ENCODE peak calls at places on chromosomes 5 and 9, in four cellular contexts. B is memory B cell, D is HT1080, C is T follicular helper cell. Z is an unnamed sample.

GRCh38 chr9:110996436-110997224 is 41.6 kb downstream of the LPAR1 start:
- DNase-seq in B (no peak), D (no peak), C (no peak), Z (no peak)

GRCh38 chr9:137615387-137615871 is 3.4 kb upstream of the EHMT1 start:
- DNase-seq in B (no peak), D (no peak), C (no peak), Z (no peak)

GRCh38 chr9:126474786-126475485 is 138.8 kb upstream of the LMX1B start:
- DNase-seq in B (no peak), D (peak), C (no peak), Z (peak)

GRCh38 chr5:25033658-25034057 is 388.9 kb upstream of the CDH10 start:
- DNase-seq in B (no peak), D (no peak), C (no peak), Z (no peak)

GRCh38 chr9:79689576-79689975 is 117.8 kb downstream of the TLE4 start:
- DNase-seq in B (no peak), D (no peak), C (no peak), Z (no peak)

GRCh38 chr5:75395277-75395676 is 58.3 kb downstream of the HMGCR start:
- DNase-seq in B (no peak), D (no peak), C (no peak), Z (no peak)

GRCh38 chr5:98109561-98110006 is 663.9 kb upstream of the RGMB start:
- DNase-seq in B (no peak), D (peak), C (no peak), Z (peak)

GRCh38 chr9:87685431-87685830 is 40.5 kb upstream of the CTSL start:
- DNase-seq in B (no peak), D (no peak), C (no peak), Z (no peak)

GRCh38 chr9:93024646-93024910 is 33.9 kb upstream of the SUSD3 start:
- DNase-seq in B (no peak), D (no peak), C (no peak), Z (no peak)

GRCh38 chr5:75496026-75496425 is 15.4 kb downstream of the CERT1 start:
- DNase-seq in B (no peak), D (no peak), C (no peak), Z (no peak)

GRCh38 chr9:137720571-137721110 is 101.8 kb downstream of the EHMT1 start:
- DNase-seq in B (no peak), D (no peak), C (no peak), Z (peak)

GRCh38 chr5:140251527-140251973 is 51.4 kb downstream of the PFDN1 start:
- DNase-seq in B (peak), D (peak), C (peak), Z (peak)

GRCh38 chr9:79185866-79186265 is 385.9 kb upstream of the TLE4 start:
- DNase-seq in B (no peak), D (no peak), C (no peak), Z (no peak)

GRCh38 chr9:38062498-38063362 is 6.3 kb downstream of the SHB start:
- DNase-seq in B (no peak), D (peak), C (no peak), Z (no peak)

GRCh38 chr5:133932441-133933168 is 35.8 kb downstream of the C5orf15 start:
- DNase-seq in B (peak), D (no peak), C (no peak), Z (no peak)

GRCh38 chr9:6779417-6780241 is 21.9 kb downstream of the KDM4C start:
- DNase-seq in B (no peak), D (no peak), C (no peak), Z (no peak)

GRCh38 chr9:113570749-113571711 is 107.5 kb downstream of the RGS3 start:
- DNase-seq in B (no peak), D (no peak), C (no peak), Z (peak)

GRCh38 chr5:1429066-1429465 is 16.2 kb downstream of the SLC6A3 start:
- DNase-seq in B (no peak), D (no peak), C (no peak), Z (no peak)

GRCh38 chr5:25744908-25745307 is 1100.1 kb upstream of the CDH10 start:
- DNase-seq in B (no peak), D (no peak), C (no peak), Z (no peak)

GRCh38 chr5:124527220-124527991 is 219.0 kb downstream of the ZNF608 start:
- DNase-seq in B (no peak), D (peak), C (no peak), Z (no peak)

GRCh38 chr5:62587737-62588136 is 9.1 kb downstream of the LRRC70 start:
- DNase-seq in B (no peak), D (no peak), C (no peak), Z (no peak)

GRCh38 chr9:133100518-133101355 is 20.3 kb downstream of the RALGDS start:
- DNase-seq in B (no peak), D (no peak), C (no peak), Z (no peak)

GRCh38 chr5:145854651-145855258 is 18.1 kb downstream of the GRXCR2 start:
- DNase-seq in B (no peak), D (peak), C (no peak), Z (peak)

GRCh38 chr9:101691657-101692056 is 46.8 kb downstream of the GRIN3A start:
- DNase-seq in B (no peak), D (no peak), C (no peak), Z (no peak)

GRCh38 chr9:131037336-131038255 is 28.6 kb downstream of the LAMC3 start:
- DNase-seq in B (no peak), D (no peak), C (no peak), Z (no peak)

GRCh38 chr5:172410160-172410559 is 44.2 kb downstream of the SH3PXD2B start:
- DNase-seq in B (no peak), D (peak), C (no peak), Z (no peak)

GRCh38 chr5:142849880-142850279 is 79.7 kb downstream of the ARHGAP26 start:
- DNase-seq in B (no peak), D (no peak), C (no peak), Z (no peak)

GRCh38 chr5:153623906-153624765 is 133.7 kb downstream of the GRIA1 start:
- DNase-seq in B (no peak), D (peak), C (no peak), Z (no peak)

GRCh38 chr9:5448016-5448415 is 2.3 kb upstream of the CD274 start:
- DNase-seq in B (no peak), D (no peak), C (no peak), Z (no peak)

GRCh38 chr9:97954550-97954989 is 16.6 kb upstream of the HEMGN start:
- DNase-seq in B (peak), D (peak), C (peak), Z (peak)

GRCh38 chr5:74030821-74031220 is 404.8 kb downstream of the ARHGEF28 start:
- DNase-seq in B (no peak), D (no peak), C (no peak), Z (no peak)